ENCODE peak calls at places on chromosomes 2 and 18, in four cellular contexts. One of them, this sample, is unnamed.

GRCh38 chr2:178029342-178029741 is 43.2 kb downstream of the PDE11A start:
- DNase-seq in H9: no peak
- DNase-seq in neural crest cell: no peak
- DNase-seq in GM12864: no peak
- DNase-seq in this sample: no peak

GRCh38 chr2:210544839-210545238 is 11.6 kb upstream of the CPS1 start:
- DNase-seq in H9: no peak
- DNase-seq in neural crest cell: no peak
- DNase-seq in GM12864: no peak
- DNase-seq in this sample: no peak

GRCh38 chr2:227415538-227416424 is 28.0 kb upstream of the SCYGR1 start:
- DNase-seq in neural crest cell: no peak
- DNase-seq in GM12864: no peak
- DNase-seq in H9: no peak
- DNase-seq in this sample: no peak

GRCh38 chr2:61762292-61762691 is 91.6 kb downstream of the FAM161A start:
- DNase-seq in neural crest cell: no peak
- DNase-seq in GM12864: peak; percentile 33
- DNase-seq in H9: no peak
- DNase-seq in this sample: no peak

GRCh38 chr2:212975333-212975732 is 176.1 kb downstream of the IKZF2 start:
- DNase-seq in GM12864: no peak
- DNase-seq in neural crest cell: no peak
- DNase-seq in H9: no peak
- DNase-seq in this sample: no peak

GRCh38 chr2:16635796-16636699 is 29.6 kb downstream of the CYRIA start:
- DNase-seq in GM12864: no peak
- DNase-seq in H9: no peak
- DNase-seq in neural crest cell: no peak
- DNase-seq in this sample: no peak

GRCh38 chr2:182980115-182980514 is 58.1 kb downstream of the NCKAP1 start:
- DNase-seq in GM12864: no peak
- DNase-seq in H9: no peak
- DNase-seq in neural crest cell: no peak
- DNase-seq in this sample: no peak

GRCh38 chr2:28676153-28676835 is 75.3 kb upstream of the PPP1CB start:
- DNase-seq in H9: no peak
- DNase-seq in GM12864: no peak
- DNase-seq in neural crest cell: no peak
- DNase-seq in this sample: no peak

GRCh38 chr2:6814312-6814711 is 51.4 kb downstream of the CMPK2 start:
- DNase-seq in neural crest cell: no peak
- DNase-seq in GM12864: no peak
- DNase-seq in H9: no peak
- DNase-seq in this sample: no peak

GRCh38 chr2:7681852-7682461 is 764.7 kb downstream of the RNF144A start:
- DNase-seq in H9: no peak
- DNase-seq in neural crest cell: no peak
- DNase-seq in GM12864: no peak
- DNase-seq in this sample: no peak

GRCh38 chr2:134917219-134917957 is 1.2 kb upstream of the CCNT2 start:
- DNase-seq in neural crest cell: no peak
- DNase-seq in H9: no peak
- DNase-seq in GM12864: no peak
- DNase-seq in this sample: no peak

GRCh38 chr2:150832686-150833085 is 345.2 kb upstream of the RND3 start:
- DNase-seq in neural crest cell: no peak
- DNase-seq in H9: no peak
- DNase-seq in GM12864: no peak
- DNase-seq in this sample: no peak

GRCh38 chr2:72974436-72974754 is 57.1 kb downstream of the EMX1 start:
- DNase-seq in GM12864: no peak
- DNase-seq in neural crest cell: no peak
- DNase-seq in H9: no peak
- DNase-seq in this sample: no peak

GRCh38 chr2:127121776-127122176 is 14.8 kb upstream of the BIN1 start:
- DNase-seq in neural crest cell: no peak
- DNase-seq in GM12864: no peak
- DNase-seq in H9: no peak
- DNase-seq in this sample: no peak

GRCh38 chr2:83364264-83364663 is 1094.8 kb downstream of the SUCLG1 start:
- DNase-seq in H9: no peak
- DNase-seq in GM12864: no peak
- DNase-seq in neural crest cell: no peak
- DNase-seq in this sample: no peak

GRCh38 chr2:24435391-24436316 is 55.4 kb upstream of the NCOA1 start:
- DNase-seq in GM12864: no peak
- DNase-seq in neural crest cell: no peak
- DNase-seq in H9: no peak
- DNase-seq in this sample: no peak

GRCh38 chr2:188278388-188279092 is 13.1 kb upstream of the GULP1 start:
- DNase-seq in GM12864: no peak
- DNase-seq in neural crest cell: no peak
- DNase-seq in H9: peak; percentile 53
- DNase-seq in this sample: no peak

GRCh38 chr2:52594036-52594435 is 1173.6 kb upstream of the CHAC2 start:
- DNase-seq in H9: no peak
- DNase-seq in GM12864: no peak
- DNase-seq in neural crest cell: no peak
- DNase-seq in this sample: no peak

GRCh38 chr2:240365971-240366471 is 69.4 kb upstream of the GPC1 start:
- DNase-seq in H9: no peak
- DNase-seq in neural crest cell: no peak
- DNase-seq in GM12864: no peak
- DNase-seq in this sample: peak; percentile 88

GRCh38 chr2:38202713-38203454 is 126.9 kb upstream of the CYP1B1 start:
- DNase-seq in neural crest cell: no peak
- DNase-seq in GM12864: no peak
- DNase-seq in H9: no peak
- DNase-seq in this sample: no peak

GRCh38 chr18:65988972-65989371 is 238.2 kb downstream of the CDH7 start:
- DNase-seq in H9: no peak
- DNase-seq in GM12864: no peak
- DNase-seq in neural crest cell: no peak
- DNase-seq in this sample: no peak

GRCh38 chr2:26922638-26923466 is 47.6 kb upstream of the MAPRE3 start:
- DNase-seq in neural crest cell: peak; percentile 31
- DNase-seq in GM12864: no peak
- DNase-seq in H9: peak; percentile 78
- DNase-seq in this sample: no peak

GRCh38 chr2:60818272-60818671 is 62.2 kb downstream of the PAPOLG start:
- DNase-seq in GM12864: no peak
- DNase-seq in neural crest cell: no peak
- DNase-seq in H9: no peak
- DNase-seq in this sample: no peak

GRCh38 chr2:99831772-99832171 is 310.6 kb downstream of the AFF3 start:
- DNase-seq in neural crest cell: no peak
- DNase-seq in H9: no peak
- DNase-seq in GM12864: no peak
- DNase-seq in this sample: no peak

GRCh38 chr18:67694787-67695186 is 178.3 kb upstream of the DSEL start:
- DNase-seq in GM12864: no peak
- DNase-seq in H9: no peak
- DNase-seq in neural crest cell: no peak
- DNase-seq in this sample: no peak

GRCh38 chr2:63078852-63079606 is 28.4 kb downstream of the OTX1 start:
- DNase-seq in GM12864: no peak
- DNase-seq in H9: peak; percentile 61
- DNase-seq in neural crest cell: no peak
- DNase-seq in this sample: no peak

GRCh38 chr2:43207553-43208300 is 18.7 kb downstream of the ZFP36L2 start:
- DNase-seq in neural crest cell: no peak
- DNase-seq in GM12864: no peak
- DNase-seq in H9: peak; percentile 79
- DNase-seq in this sample: no peak

GRCh38 chr2:11131166-11131920 is 23.9 kb upstream of the SLC66A3 start:
- DNase-seq in neural crest cell: no peak
- DNase-seq in H9: no peak
- DNase-seq in GM12864: no peak
- DNase-seq in this sample: no peak

GRCh38 chr18:48887905-48888531 is 62.7 kb downstream of the SMAD7 start:
- DNase-seq in GM12864: no peak
- DNase-seq in neural crest cell: no peak
- DNase-seq in H9: peak; percentile 31
- DNase-seq in this sample: peak; percentile 72

GRCh38 chr18:61502472-61502871 is 169.2 kb downstream of the CDH20 start:
- DNase-seq in H9: peak; percentile 50
- DNase-seq in GM12864: peak; percentile 12
- DNase-seq in neural crest cell: peak; percentile 59
- DNase-seq in this sample: no peak

GRCh38 chr2:10353931-10354330 is 51.2 kb downstream of the HPCAL1 start:
- DNase-seq in GM12864: no peak
- DNase-seq in neural crest cell: no peak
- DNase-seq in H9: no peak
- DNase-seq in this sample: peak; percentile 18

DNA sequence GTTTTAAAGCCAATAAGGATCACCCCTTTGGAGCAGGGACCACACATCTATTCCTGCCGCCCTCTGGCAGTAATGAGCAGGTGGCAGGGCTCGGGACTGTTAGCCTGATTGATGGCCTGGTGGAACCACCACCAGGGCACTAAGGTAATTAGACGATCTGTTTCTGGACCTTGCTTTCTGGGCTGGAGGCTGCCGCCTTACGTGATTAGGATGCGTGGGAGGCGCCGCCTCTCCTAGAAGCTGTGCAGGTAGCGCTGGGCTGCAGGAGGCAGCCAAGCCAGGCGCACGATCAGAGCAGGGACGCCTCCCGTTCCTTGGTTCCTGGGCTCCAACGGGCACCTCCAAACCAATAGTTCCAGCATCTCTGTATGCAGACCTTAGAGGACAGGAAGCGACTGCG is 242.6 kb upstream of the RAB12 start:
- DNase-seq in GM12864: no peak
- DNase-seq in H9: peak; percentile 50
- DNase-seq in neural crest cell: no peak
- DNase-seq in this sample: no peak
- TF ChIP-seq CTCF in GM12864: no peak
- TF ChIP-seq CTCF in H9: no peak
- TF ChIP-seq CTCF in neural crest cell: no peak
- TF ChIP-seq CTCF in this sample: no peak

GRCh38 chr2:12554235-12555011 is 162.3 kb upstream of the TRIB2 start:
- DNase-seq in GM12864: no peak
- DNase-seq in H9: no peak
- DNase-seq in neural crest cell: peak; percentile 3
- DNase-seq in this sample: no peak

GRCh38 chr2:12557688-12558087 is 159.0 kb upstream of the TRIB2 start:
- DNase-seq in neural crest cell: no peak
- DNase-seq in H9: no peak
- DNase-seq in GM12864: no peak
- DNase-seq in this sample: no peak

GRCh38 chr2:12556762-12557161 is 160.0 kb upstream of the TRIB2 start:
- DNase-seq in H9: no peak
- DNase-seq in neural crest cell: no peak
- DNase-seq in GM12864: no peak
- DNase-seq in this sample: no peak

GRCh38 chr2:12552092-12552491 is 164.6 kb upstream of the TRIB2 start:
- DNase-seq in H9: no peak
- DNase-seq in GM12864: no peak
- DNase-seq in neural crest cell: no peak
- DNase-seq in this sample: no peak

GRCh38 chr2:12555012-12555645 is 161.6 kb upstream of the TRIB2 start:
- DNase-seq in H9: no peak
- DNase-seq in neural crest cell: no peak
- DNase-seq in GM12864: no peak
- DNase-seq in this sample: no peak
- TF ChIP-seq CTCF in H9: peak; percentile 29
- TF ChIP-seq CTCF in neural crest cell: no peak
- TF ChIP-seq CTCF in GM12864: no peak
- TF ChIP-seq CTCF in this sample: peak; percentile 61

GRCh38 chr2:236623816-236624215 is 54.2 kb downstream of the ACKR3 start:
- DNase-seq in GM12864: no peak
- DNase-seq in H9: no peak
- DNase-seq in neural crest cell: no peak
- DNase-seq in this sample: no peak
- TF ChIP-seq CTCF in GM12864: no peak
- TF ChIP-seq CTCF in H9: peak; percentile 45
- TF ChIP-seq CTCF in neural crest cell: no peak
- TF ChIP-seq CTCF in this sample: no peak

GRCh38 chr2:41803361-41803760 is 244.5 kb upstream of the PKDCC start:
- DNase-seq in neural crest cell: no peak
- DNase-seq in GM12864: no peak
- DNase-seq in H9: no peak
- DNase-seq in this sample: no peak

DNA sequence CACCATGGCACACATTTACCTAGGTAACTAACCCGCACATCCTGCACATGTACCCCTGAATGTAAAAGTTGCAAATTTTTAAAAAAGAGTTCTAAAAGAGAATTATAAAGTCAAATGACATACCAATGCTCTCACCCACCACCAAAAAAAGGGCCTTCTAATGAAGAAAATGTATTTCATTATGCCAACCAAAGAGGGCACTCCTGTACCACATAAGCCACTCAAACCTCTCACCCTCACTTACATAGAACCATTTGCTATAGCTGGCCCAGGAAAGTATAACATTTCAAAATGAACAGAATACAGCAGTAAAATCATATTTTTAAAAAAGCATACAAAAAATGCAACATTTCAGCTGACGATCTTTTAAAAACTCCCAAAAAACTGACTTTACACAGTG is 241.5 kb upstream of the PKDCC start:
- DNase-seq in neural crest cell: no peak
- DNase-seq in GM12864: no peak
- DNase-seq in H9: no peak
- DNase-seq in this sample: no peak
- TF ChIP-seq CTCF in neural crest cell: no peak
- TF ChIP-seq CTCF in GM12864: no peak
- TF ChIP-seq CTCF in H9: peak; percentile 51
- TF ChIP-seq CTCF in this sample: no peak

This sample was measured in chondrocyte.